ENCODE peak calls at places on chromosomes 3 and 15, in ten cellular contexts. L is HCT116; S is cardiac muscle cell; T is CD8-positive, alpha-beta T cell; Y is suprapubic skin; E is right atrium auricular region; W is MG63; M is fibroblast of lung; K is lower lobe of right lung; D is esophagus squamous epithelium. O is an unnamed sample.

GRCh38 chr3:117657278-117657677 is 947.7 kb downstream of the TUSC7 start:
- DNase-seq in W (no peak), M (no peak), E (no peak), Y (no peak), L (no peak), S (no peak), K (no peak), D (no peak), T (no peak), O (no peak)

GRCh38 chr3:194346621-194347020 is 4.5 kb downstream of the CPN2 start:
- DNase-seq in T (no peak), Y (no peak), M (no peak), E (no peak), K (no peak), D (no peak), L (no peak), W (no peak), S (no peak), O (no peak)

GRCh38 chr3:135982404-135982761 is 16.9 kb downstream of the PPP2R3A start:
- DNase-seq in L (no peak), K (no peak), M (no peak), Y (no peak), D (no peak), E (no peak), W (no peak), S (no peak), T (no peak), O (no peak)

GRCh38 chr3:107143206-107143605 is 234.0 kb upstream of the CCDC54 start:
- DNase-seq in S (no peak), D (no peak), W (no peak), M (no peak), T (no peak), Y (no peak), L (no peak), E (no peak), K (no peak), O (no peak)

GRCh38 chr3:65060904-65061303 is 373.1 kb upstream of the ADAMTS9 start:
- DNase-seq in S (no peak), W (no peak), D (no peak), M (no peak), Y (no peak), L (no peak), E (no peak), T (no peak), K (no peak), O (no peak)

GRCh38 chr3:99641480-99641879 is 3.1 kb downstream of the COL8A1 start:
- DNase-seq in E (no peak), L (no peak), D (no peak), Y (no peak), T (no peak), M (peak; percentile 43), K (no peak), S (no peak), W (no peak), O (no peak)

GRCh38 chr3:61893840-61894566 is 332.6 kb downstream of the PTPRG start:
- DNase-seq in T (no peak), D (no peak), K (no peak), E (no peak), M (no peak), L (no peak), S (no peak), Y (no peak), W (no peak), O (no peak)

GRCh38 chr3:195221015-195221853 is 49.7 kb downstream of the XXYLT1 start:
- DNase-seq in L (no peak), S (no peak), K (no peak), W (peak; percentile 49), T (no peak), M (peak; percentile 49), D (no peak), Y (peak; percentile 68), E (no peak), O (no peak)

GRCh38 chr15:23855947-23856346 is 168.8 kb upstream of the NDN start:
- DNase-seq in M (no peak), S (no peak), W (no peak), D (no peak), K (no peak), T (no peak), E (no peak), L (no peak), Y (no peak), O (no peak)

GRCh38 chr15:23854535-23855252 is 167.6 kb upstream of the NDN start:
- DNase-seq in Y (no peak), L (no peak), K (no peak), D (no peak), W (no peak), E (no peak), S (no peak), T (no peak), M (peak; percentile 10), O (no peak)

GRCh38 chr15:23855260-23855659 is 168.2 kb upstream of the NDN start:
- DNase-seq in K (no peak), M (peak; percentile 38), W (no peak), D (no peak), T (no peak), E (no peak), L (no peak), Y (no peak), S (no peak), O (no peak)

GRCh38 chr15:23857028-23857641 is 170.0 kb upstream of the NDN start:
- DNase-seq in S (peak; percentile 71), E (no peak), D (no peak), M (peak; percentile 57), K (peak; percentile 48), W (peak; percentile 34), L (no peak), T (no peak), Y (no peak), O (no peak)

GRCh38 chr15:23853291-23853690 is 166.2 kb upstream of the NDN start:
- DNase-seq in D (no peak), L (no peak), K (no peak), W (no peak), M (peak; percentile 50), Y (no peak), T (no peak), E (no peak), S (no peak), O (no peak)
- H3K9me3 ChIP-seq in D (no peaks in the 10 kb centered on the region), L (peaks cover 34% of the 10 kb centered on the region), K (no peaks in the 10 kb centered on the region), W (no peaks in the 10 kb centered on the region), M (no peaks in the 10 kb centered on the region), Y (no peaks in the 10 kb centered on the region), T (no peaks in the 10 kb centered on the region), E (no peaks in the 10 kb centered on the region), S (no peaks in the 10 kb centered on the region), O (no peaks in the 10 kb centered on the region)

GRCh38 chr15:56150204-56150603 is 93.5 kb downstream of the RFX7 start:
- DNase-seq in T (no peak), K (no peak), S (no peak), W (no peak), E (no peak), Y (no peak), M (no peak), L (no peak), D (no peak), O (no peak)
- H3K9me3 ChIP-seq in T (no peaks in the 10 kb centered on the region), K (no peaks in the 10 kb centered on the region), S (no peaks in the 10 kb centered on the region), W (peaks cover 29% of the 10 kb centered on the region), E (peaks cover 12% of the 10 kb centered on the region), Y (no peaks in the 10 kb centered on the region), M (no peaks in the 10 kb centered on the region), L (no peaks in the 10 kb centered on the region), D (no peaks in the 10 kb centered on the region), O (no peaks in the 10 kb centered on the region)

GRCh38 chr15:47933865-47934264 is 186.9 kb upstream of the SLC24A5 start:
- DNase-seq in L (no peak), D (no peak), M (no peak), S (no peak), Y (no peak), E (no peak), T (no peak), K (no peak), W (no peak), O (no peak)

GRCh38 chr15:47934342-47934741 is 186.4 kb upstream of the SLC24A5 start:
- DNase-seq in K (no peak), L (no peak), E (no peak), M (no peak), Y (no peak), W (no peak), S (no peak), T (no peak), D (no peak), O (no peak)

GRCh38 chr15:47932829-47933696 is 187.7 kb upstream of the SLC24A5 start:
- DNase-seq in D (no peak), S (no peak), K (no peak), M (no peak), L (no peak), T (no peak), E (no peak), W (no peak), Y (no peak), O (no peak)

GRCh38 chr15:47937834-47938233 is 183.0 kb upstream of the SLC24A5 start:
- DNase-seq in Y (no peak), M (no peak), L (no peak), S (no peak), W (no peak), D (no peak), T (no peak), E (no peak), K (no peak), O (no peak)
- H3K9me3 ChIP-seq in Y (no peaks in the 10 kb centered on the region), M (no peaks in the 10 kb centered on the region), L (peaks cover 24% of the 10 kb centered on the region), S (no peaks in the 10 kb centered on the region), W (no peaks in the 10 kb centered on the region), D (no peaks in the 10 kb centered on the region), T (no peaks in the 10 kb centered on the region), E (no peaks in the 10 kb centered on the region), K (no peaks in the 10 kb centered on the region), O (no peaks in the 10 kb centered on the region)

GRCh38 chr15:88624156-88624970 is 3.2 kb downstream of the AEN start:
- DNase-seq in E (no peak), W (no peak), D (no peak), T (peak; percentile 50), M (peak; percentile 75), Y (peak; percentile 60), S (peak; percentile 35), K (no peak), L (no peak), O (no peak)

GRCh38 chr15:88623632-88624031 is 2.5 kb downstream of the AEN start:
- DNase-seq in W (no peak), D (no peak), M (no peak), Y (peak; percentile 62), S (no peak), T (no peak), E (no peak), L (no peak), K (no peak), O (no peak)

GRCh38 chr15:88625943-88626741 is 5.0 kb downstream of the AEN start:
- DNase-seq in L (no peak), E (no peak), M (no peak), Y (peak; percentile 70), D (no peak), K (no peak), W (no peak), T (no peak), S (no peak), O (no peak)

GRCh38 chr15:88623061-88623460 is 1.9 kb downstream of the AEN start:
- DNase-seq in S (no peak), M (peak; percentile 66), K (no peak), T (no peak), E (no peak), Y (peak; percentile 44), D (no peak), L (peak; percentile 64), W (peak; percentile 90), O (no peak)

DNA sequence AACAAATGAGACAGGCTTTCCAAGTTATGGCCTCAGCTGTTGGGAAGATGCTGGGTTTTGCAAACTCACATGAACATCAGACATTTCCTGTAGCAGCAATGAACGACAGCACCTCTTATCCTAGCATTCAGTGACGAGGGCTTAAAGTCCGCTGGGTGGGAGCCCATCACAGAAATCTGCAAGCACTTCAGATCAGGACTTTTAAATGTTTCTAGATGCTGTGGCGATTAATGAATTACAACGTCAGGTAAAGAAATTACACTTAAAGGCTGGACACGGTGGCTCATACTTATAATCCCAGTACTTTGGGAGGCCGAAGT is 3.8 kb downstream of the AEN start:
- DNase-seq in T (no peak), S (no peak), Y (peak; percentile 32), M (no peak), D (no peak), L (no peak), E (no peak), K (no peak), W (no peak), O (no peak)
- H3K9me3 ChIP-seq in T (no peaks in the 10 kb centered on the region), S (no peaks in the 10 kb centered on the region), Y (no peaks in the 10 kb centered on the region), M (no peaks in the 10 kb centered on the region), D (no peaks in the 10 kb centered on the region), L (no peaks in the 10 kb centered on the region), E (no peaks in the 10 kb centered on the region), K (no peaks in the 10 kb centered on the region), W (no peaks in the 10 kb centered on the region), O (no peaks in the 10 kb centered on the region)

O was measured in T-helper 17 cell.